ENCODE peak calls at places on chromosomes 7 and 10, in five cellular contexts. F is body of pancreas; C is ovary; M is CD4-positive, alpha-beta T cell; T is dorsolateral prefrontal cortex. I is an unnamed sample.

GRCh38 chr7:98294798-98295382 is 13.4 kb downstream of the BRI3 start:
- DNase-seq in F (peak; percentile 76), C (no peak), M (no peak), T (no peak), I (peak; percentile 73)

GRCh38 chr10:34205452-34205851 is 609.6 kb downstream of the PARD3 start:
- DNase-seq in F (no peak), C (no peak), M (no peak), T (no peak), I (no peak)

GRCh38 chr7:141220263-141220662 is 146.4 kb downstream of the TMEM178B start:
- DNase-seq in F (no peak), C (no peak), M (no peak), T (no peak), I (peak; percentile 43)

GRCh38 chr7:70068531-70068930 is 470.3 kb downstream of the AUTS2 start:
- DNase-seq in F (no peak), C (no peak), M (no peak), T (no peak), I (no peak)

GRCh38 chr10:129936923-129937300 is 27.2 kb downstream of the EBF3 start:
- DNase-seq in F (no peak), C (no peak), M (no peak), T (no peak), I (no peak)

GRCh38 chr10:63542835-63543575 is 21.8 kb downstream of the REEP3 start:
- DNase-seq in F (no peak), C (no peak), M (no peak), T (no peak), I (no peak)

GRCh38 chr10:127577376-127577775 is 28.3 kb downstream of the NPS start:
- DNase-seq in F (no peak), C (no peak), M (no peak), T (no peak), I (no peak)

GRCh38 chr10:29860159-29860558 is 199.2 kb downstream of the JCAD start:
- DNase-seq in F (no peak), C (no peak), M (no peak), T (no peak), I (no peak)

GRCh38 chr7:45088821-45089313 is at the start of gene NACAD:
- DNase-seq in F (no peak), C (peak; percentile 83), M (no peak), T (peak; percentile 89), I (peak; percentile 91)

GRCh38 chr10:65314253-65314652 is 1611.6 kb upstream of the LRRTM3 start:
- DNase-seq in F (no peak), C (no peak), M (no peak), T (no peak), I (no peak)

GRCh38 chr7:1246871-1247526 is 14.3 kb downstream of the UNCX start:
- DNase-seq in F (no peak), C (no peak), M (no peak), T (no peak), I (no peak)

GRCh38 chr10:129521161-129522025 is 54.4 kb downstream of the MGMT start:
- DNase-seq in F (no peak), C (no peak), M (no peak), T (no peak), I (no peak)

GRCh38 chr10:67926956-67927355 is 42.5 kb downstream of the SIRT1 start:
- DNase-seq in F (no peak), C (no peak), M (no peak), T (no peak), I (no peak)

DNA sequence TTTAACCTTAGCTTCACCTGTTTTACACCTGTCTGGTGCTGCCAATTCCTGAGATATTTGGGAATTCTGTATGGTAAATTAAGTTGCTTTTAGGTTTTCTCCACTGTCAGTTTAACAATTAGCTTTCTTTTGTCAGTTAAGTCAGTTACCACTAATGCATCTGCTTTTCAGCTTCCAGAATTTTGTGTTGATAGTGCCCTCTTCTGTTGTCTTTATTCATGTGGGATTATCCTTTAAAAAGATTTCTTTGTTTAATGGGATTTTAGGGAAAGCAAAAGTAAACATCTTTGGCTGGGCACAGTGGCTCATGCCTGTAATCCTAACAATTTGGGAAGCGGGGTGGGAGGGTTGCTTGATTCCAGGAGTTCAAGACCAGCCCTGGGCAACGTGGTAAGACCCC is 8.1 kb downstream of the TFAM start:
- DNase-seq in F (no peak), C (no peak), M (no peak), T (no peak), I (no peak)
- TF ChIP-seq CTCF in F (no peak), C (no peak), M (no peak), T (no peak), I (peak; percentile 39)

GRCh38 chr7:130986271-130986690 is 252.3 kb upstream of the KLF14 start:
- DNase-seq in F (no peak), C (no peak), M (no peak), T (no peak), I (no peak)

GRCh38 chr7:130982160-130982638 is 248.2 kb upstream of the KLF14 start:
- DNase-seq in F (no peak), C (no peak), M (no peak), T (no peak), I (no peak)

GRCh38 chr7:130987092-130987491 is 253.1 kb upstream of the KLF14 start:
- DNase-seq in F (no peak), C (no peak), M (no peak), T (no peak), I (no peak)

GRCh38 chr7:130985361-130985760 is 251.4 kb upstream of the KLF14 start:
- DNase-seq in F (no peak), C (no peak), M (no peak), T (no peak), I (no peak)

DNA sequence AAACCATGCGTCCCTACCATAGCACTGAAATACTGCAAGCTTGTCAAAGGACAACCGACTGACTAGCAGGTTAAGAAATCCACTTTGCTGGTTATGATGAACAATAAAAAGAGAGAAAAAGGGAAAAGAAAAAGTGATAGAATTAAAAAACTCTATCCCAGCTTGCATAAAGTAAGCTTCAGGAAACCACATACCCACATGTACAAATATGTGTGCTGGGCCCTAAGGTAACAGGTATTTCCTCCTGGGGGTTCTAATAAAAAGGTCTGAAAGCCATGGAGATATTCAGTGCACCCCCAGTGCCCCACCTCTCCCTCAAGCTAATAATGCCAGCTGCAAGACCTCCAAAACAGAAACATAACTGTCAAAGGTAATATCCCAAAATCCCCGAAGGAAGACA is 248.6 kb upstream of the KLF14 start:
- DNase-seq in F (no peak), C (no peak), M (no peak), T (no peak), I (no peak)
- TF ChIP-seq CTCF in F (no peak), C (no peak), M (no peak), T (no peak), I (no peak)

GRCh38 chr7:29112721-29113120 is 33.6 kb downstream of the CPVL start:
- DNase-seq in F (no peak), C (no peak), M (no peak), T (no peak), I (no peak)

GRCh38 chr7:29116361-29116760 is 30.0 kb downstream of the CPVL start:
- DNase-seq in F (no peak), C (no peak), M (no peak), T (no peak), I (no peak)

GRCh38 chr7:29115130-29115529 is 31.2 kb downstream of the CPVL start:
- DNase-seq in F (no peak), C (no peak), M (no peak), T (no peak), I (no peak)

GRCh38 chr7:29115753-29116152 is 30.6 kb downstream of the CPVL start:
- DNase-seq in F (no peak), C (no peak), M (no peak), T (no peak), I (no peak)

GRCh38 chr7:29113384-29114102 is 32.8 kb downstream of the CPVL start:
- DNase-seq in F (peak; percentile 21), C (no peak), M (no peak), T (no peak), I (no peak)
- TF ChIP-seq CTCF in F (peak; percentile 46), C (no peak), M (no peak), T (peak; percentile 25), I (peak; percentile 66)

DNA sequence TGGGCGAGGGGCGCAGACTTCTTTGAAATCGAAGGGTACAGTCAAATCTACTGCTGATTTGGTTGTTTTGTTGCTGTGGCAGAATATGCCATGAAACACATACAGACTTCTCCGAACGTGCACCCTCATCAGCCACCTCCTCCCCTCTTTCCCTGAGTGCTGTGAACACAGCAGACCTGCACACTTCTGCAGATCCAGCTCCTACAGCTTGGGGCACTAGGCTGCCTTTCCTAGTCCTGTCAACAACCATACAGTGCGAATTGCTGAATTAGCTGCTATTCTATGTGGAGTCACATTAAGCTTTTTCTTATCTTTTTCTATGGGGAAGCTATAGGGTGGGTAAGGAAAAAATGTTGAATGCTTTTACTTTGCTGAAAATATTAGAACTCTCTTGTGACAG is 57.5 kb downstream of the COL17A1 start:
- DNase-seq in F (no peak), C (no peak), M (peak; percentile 15), T (no peak), I (no peak)
- TF ChIP-seq CTCF in F (peak; percentile 22), C (no peak), M (no peak), T (peak; percentile 47), I (peak; percentile 30)

GRCh38 chr7:100049441-100050291 is at the start of gene ZSCAN21:
- DNase-seq in F (peak; percentile 81), C (peak; percentile 94), M (peak; percentile 73), T (peak; percentile 92), I (peak; percentile 90)
- TF ChIP-seq CTCF in F (peak; percentile 7), C (no peak), M (peak; percentile 20), T (peak; percentile 54), I (peak; percentile 17)

I was measured in D721Med.